ENCODE peak calls at places on chromosomes 13 and 19, in five cellular contexts. Y, W, E, U and O are unnamed samples.

GRCh38 chr13:40580566-40581276 is 85.7 kb downstream of the FOXO1 start:
- DNase-seq in Y (no peak), W (no peak), E (no peak), U (no peak), O (no peak)

GRCh38 chr19:53183146-53183545 is 10.0 kb downstream of the ZNF665 start:
- DNase-seq in Y (no peak), W (no peak), E (peak), U (no peak), O (no peak)

GRCh38 chr13:28239374-28239773 is 101.0 kb downstream of the PAN3 start:
- DNase-seq in Y (no peak), W (no peak), E (peak), U (no peak), O (no peak)

GRCh38 chr19:20151617-20152145 is 15.3 kb upstream of the ZNF486 start:
- DNase-seq in Y (no peak), W (no peak), E (no peak), U (no peak), O (no peak)

GRCh38 chr13:113927661-113928581 is 46.0 kb downstream of the C13orf46 start:
- DNase-seq in Y (peak), W (peak), E (peak), U (no peak), O (no peak)

GRCh38 chr13:100203696-100204367 is 114.9 kb downstream of the PCCA start:
- DNase-seq in Y (no peak), W (no peak), E (no peak), U (peak), O (no peak)

GRCh38 chr13:107680115-107680514 is 535.2 kb downstream of the LIG4 start:
- DNase-seq in Y (no peak), W (no peak), E (no peak), U (no peak), O (no peak)

GRCh38 chr19:46383171-46383815 is 30.1 kb downstream of the CCDC8 start:
- DNase-seq in Y (no peak), W (no peak), E (no peak), U (no peak), O (no peak)

GRCh38 chr19:43726736-43727592 is 11.1 kb downstream of the IRGC start:
- DNase-seq in Y (peak), W (no peak), E (no peak), U (no peak), O (no peak)

GRCh38 chr13:51518847-51519246 is 65.4 kb upstream of the WDFY2 start:
- DNase-seq in Y (no peak), W (no peak), E (peak), U (no peak), O (no peak)

GRCh38 chr19:34994643-34995471 is 5.3 kb upstream of the GRAMD1A start:
- DNase-seq in Y (no peak), W (no peak), E (no peak), U (no peak), O (no peak)

GRCh38 chr13:59103004-59103768 is 1060.5 kb downstream of the DIAPH3 start:
- DNase-seq in Y (no peak), W (no peak), E (peak), U (no peak), O (no peak)

GRCh38 chr13:45615501-45616101 is at the start of gene ERICH6B:
- DNase-seq in Y (peak), W (peak), E (peak), U (no peak), O (peak)

GRCh38 chr19:28606269-28607032 is 606.5 kb downstream of the UQCRFS1 start:
- DNase-seq in Y (no peak), W (no peak), E (no peak), U (no peak), O (no peak)

GRCh38 chr19:58274771-58275199 is 4.0 kb upstream of the ZNF8 start:
- DNase-seq in Y (no peak), W (no peak), E (no peak), U (no peak), O (no peak)

GRCh38 chr13:44125943-44126469 is 246.3 kb downstream of the LACC1 start:
- DNase-seq in Y (no peak), W (no peak), E (peak), U (no peak), O (no peak)

GRCh38 chr19:8352134-8352827 is 9.2 kb upstream of the KANK3 start:
- DNase-seq in Y (no peak), W (no peak), E (no peak), U (no peak), O (no peak)

GRCh38 chr19:44548736-44549135 is 19.3 kb upstream of the CEACAM20 start:
- DNase-seq in Y (no peak), W (no peak), E (no peak), U (no peak), O (no peak)

GRCh38 chr19:3162418-3163229 is 15.9 kb upstream of the S1PR4 start:
- DNase-seq in Y (no peak), W (no peak), E (peak), U (no peak), O (no peak)

GRCh38 chr13:36526897-36527296 is 94.6 kb downstream of the CCNA1 start:
- DNase-seq in Y (no peak), W (no peak), E (no peak), U (no peak), O (no peak)

GRCh38 chr19:52345162-52345561 is 9.1 kb downstream of the ZNF610 start:
- DNase-seq in Y (no peak), W (no peak), E (no peak), U (no peak), O (no peak)

GRCh38 chr19:5046339-5047039 is 77.6 kb downstream of the KDM4B start:
- DNase-seq in Y (no peak), W (no peak), E (peak), U (no peak), O (no peak)

GRCh38 chr13:113861433-113862030 is 2.3 kb downstream of the GAS6 start:
- DNase-seq in Y (no peak), W (peak), E (peak), U (peak), O (no peak)

GRCh38 chr13:49935171-49936084 is 712 bp downstream of the SPRYD7 start:
- DNase-seq in Y (peak), W (no peak), E (peak), U (peak), O (no peak)

GRCh38 chr19:5254944-5255343 is 85.7 kb downstream of the PTPRS start:
- DNase-seq in Y (no peak), W (no peak), E (no peak), U (no peak), O (no peak)

GRCh38 chr19:34034318-34034846 is 137.9 kb upstream of the LSM14A start:
- DNase-seq in Y (no peak), W (no peak), E (no peak), U (no peak), O (no peak)

DNA sequence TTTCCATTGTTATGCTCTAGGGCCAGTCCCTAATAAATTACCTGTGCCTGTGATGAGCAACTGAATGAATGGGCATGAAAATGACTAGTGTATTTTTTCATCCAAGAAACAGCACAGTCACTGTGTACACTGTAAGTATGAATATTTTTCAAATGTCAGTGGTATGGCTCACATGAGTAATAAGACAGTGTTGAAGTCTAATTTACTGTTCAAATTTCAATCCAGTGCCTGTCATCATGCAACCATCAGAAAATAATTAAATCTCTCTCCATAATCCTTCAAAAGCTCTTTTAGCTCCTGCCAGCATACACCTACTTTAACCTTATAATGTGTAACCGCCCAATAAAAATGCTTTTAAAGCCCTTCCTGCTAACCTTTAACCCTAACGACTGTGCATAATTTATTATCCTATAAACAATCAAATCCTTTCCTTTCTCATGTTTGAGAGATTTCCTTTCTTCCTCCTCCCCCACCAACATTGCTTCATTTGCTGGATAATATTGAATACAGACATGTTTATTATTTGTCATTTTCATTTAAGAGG is 378.3 kb downstream of the GPC5 start:
- DNase-seq in Y (no peak), W (no peak), E (no peak), U (no peak), O (no peak)
- H3K4me3 ChIP-seq in Y (no peak), W (no peak), E (no peak), U (no peak), O (no peak)

DNA sequence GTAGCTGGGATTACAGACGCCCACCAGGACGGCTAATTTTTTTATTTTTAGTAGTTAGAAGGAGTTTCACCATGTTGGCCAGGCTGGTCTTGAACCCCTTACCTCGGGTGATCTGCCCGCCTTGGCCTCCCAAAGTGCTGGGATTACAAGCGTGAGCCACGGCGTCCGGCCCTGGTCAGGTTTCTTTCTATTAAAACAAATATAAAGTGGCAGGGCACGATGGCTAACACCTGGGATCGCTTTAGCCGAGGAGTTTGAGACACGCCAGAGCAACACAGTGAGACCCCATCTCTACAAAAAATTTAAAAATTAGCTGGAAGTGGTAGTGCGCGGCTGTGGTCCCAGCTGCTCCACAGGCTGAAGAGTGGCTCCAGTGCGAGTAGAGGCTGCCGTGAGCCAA is 1.5 kb upstream of the MED25 start:
- DNase-seq in Y (no peak), W (no peak), E (no peak), U (no peak), O (no peak)
- H3K4me3 ChIP-seq in Y (peak), W (peak), E (peak), U (no peak), O (peak)

GRCh38 chr13:24141333-24141910 is 19.1 kb upstream of the SPATA13 start:
- DNase-seq in Y (no peak), W (no peak), E (no peak), U (no peak), O (no peak)
- H3K4me3 ChIP-seq in Y (no peak), W (no peak), E (no peak), U (no peak), O (no peak)

GRCh38 chr13:31036717-31037116 is 104.3 kb downstream of the TEX26 start:
- DNase-seq in Y (no peak), W (no peak), E (no peak), U (no peak), O (no peak)
- H3K4me3 ChIP-seq in Y (no peak), W (no peak), E (no peak), U (no peak), O (no peak)